ENCODE peak calls at places on chromosome 4, in seven cellular contexts. C is MV-4-11; W is NCI-H1092 treated with DMSO at 0.1 percent for 48 hours; J is A172; M is stimulated activated CD8-positive, alpha-beta memory T cell treated with anti-CD3 and anti-CD28 coated beads, Interleukin-7, amount 100 ng/mL, for 48 hours; R is activated naive CD4-positive, alpha-beta T cell; I is stimulated activated CD4-positive, alpha-beta T cell treated with anti-CD3 and anti-CD28 coated beads, Interleukin-12 subunit alpha, Interleukin-12 subunit beta, amount 100 ng/mL, for 4 hours. A is an unnamed sample.
A peak's percentile ranks its signal among the peaks of the same experiment; 100 is the strongest.

GRCh38 chr4:128700659-128701350 is 108.7 kb upstream of the JADE1 start:
- DNase-seq in J (no peak), W (no peak), C (no peak), R (no peak), I (no peak), M (no peak), A (no peak)

GRCh38 chr4:82797048-82797590 is 1.5 kb downstream of the SCD5 start:
- DNase-seq in J (no peak), W (peak; percentile 17), M (no peak), I (no peak), R (no peak), C (no peak), A (peak; percentile 68)

GRCh38 chr4:180057891-180058643 is 2185.1 kb upstream of the TENM3 start:
- DNase-seq in M (no peak), I (no peak), R (no peak), J (no peak), C (no peak), W (peak; percentile 10), A (peak; percentile 62)

GRCh38 chr4:140790765-140791164 is 34.6 kb upstream of the TBC1D9 start:
- DNase-seq in W (no peak), R (no peak), J (peak; percentile 10), M (no peak), C (peak; percentile 98), I (no peak), A (no peak)

GRCh38 chr4:153850525-153851280 is 61.8 kb upstream of the SFRP2 start:
- DNase-seq in R (no peak), I (no peak), W (no peak), J (no peak), C (no peak), M (no peak), A (no peak)

GRCh38 chr4:89283226-89283974 is 24.2 kb downstream of the GPRIN3 start:
- DNase-seq in I (no peak), J (peak; percentile 23), C (peak; percentile 25), R (no peak), W (no peak), M (no peak), A (no peak)

GRCh38 chr4:87150498-87151261 is 69.7 kb downstream of the KLHL8 start:
- DNase-seq in J (peak; percentile 67), M (no peak), C (peak; percentile 70), W (peak; percentile 60), I (peak; percentile 10), R (no peak), A (no peak)

GRCh38 chr4:185895351-185895750 is 83.4 kb upstream of the SORBS2 start:
- DNase-seq in R (no peak), C (no peak), M (no peak), W (no peak), J (no peak), I (no peak), A (no peak)

GRCh38 chr4:131426023-131426758 is 1722.9 kb upstream of the PCDH10 start:
- DNase-seq in C (peak; percentile 96), W (no peak), M (no peak), I (no peak), R (no peak), J (no peak), A (no peak)

GRCh38 chr4:107834241-107834856 is 9.6 kb downstream of the SGMS2 start:
- DNase-seq in C (no peak), I (no peak), J (no peak), M (no peak), R (no peak), W (no peak), A (no peak)

GRCh38 chr4:133594246-133595207 is 445.4 kb downstream of the PCDH10 start:
- DNase-seq in M (no peak), W (no peak), I (no peak), C (no peak), J (peak; percentile 54), R (no peak), A (no peak)

GRCh38 chr4:99648321-99648720 is 9.3 kb downstream of the C4orf54 start:
- DNase-seq in W (no peak), J (no peak), M (no peak), R (no peak), I (no peak), C (no peak), A (no peak)

GRCh38 chr4:2511645-2512131 is 24.8 kb upstream of the FAM193A start:
- DNase-seq in J (no peak), W (no peak), C (no peak), M (no peak), R (no peak), I (no peak), A (no peak)

GRCh38 chr4:125013891-125014290 is 300.9 kb upstream of the FAT4 start:
- DNase-seq in C (no peak), R (no peak), J (peak; percentile 50), M (no peak), W (no peak), I (no peak), A (peak; percentile 30)

GRCh38 chr4:185548587-185548986 is 13.3 kb upstream of the PDLIM3 start:
- DNase-seq in R (no peak), W (no peak), C (no peak), J (no peak), M (no peak), I (no peak), A (no peak)

GRCh38 chr4:20422398-20422797 is 170.7 kb downstream of the SLIT2 start:
- DNase-seq in I (peak; percentile 4), M (no peak), C (peak; percentile 30), R (no peak), J (peak; percentile 51), W (peak; percentile 71), A (peak; percentile 73)

GRCh38 chr4:24730256-24731001 is 64.9 kb upstream of the SOD3 start:
- DNase-seq in I (no peak), R (no peak), M (no peak), C (no peak), J (no peak), W (no peak), A (no peak)

GRCh38 chr4:93467484-93468155 is 360.9 kb upstream of the ATOH1 start:
- DNase-seq in J (no peak), R (no peak), W (no peak), C (no peak), I (no peak), M (no peak), A (no peak)

GRCh38 chr4:164428561-164428960 is 325.4 kb upstream of the SMIM31 start:
- DNase-seq in I (no peak), C (no peak), M (no peak), W (no peak), J (no peak), R (no peak), A (no peak)

GRCh38 chr4:74531952-74532794 is 87.2 kb downstream of the AREG start:
- DNase-seq in M (no peak), R (no peak), I (no peak), W (peak; percentile 23), C (peak; percentile 60), J (peak; percentile 58), A (peak; percentile 31)

GRCh38 chr4:15149842-15150592 is 147.7 kb downstream of the CPEB2 start:
- DNase-seq in C (peak; percentile 31), R (no peak), M (no peak), W (peak; percentile 72), I (no peak), J (peak; percentile 72), A (peak; percentile 82)

GRCh38 chr4:17578482-17578891 is 1.5 kb downstream of the LAP3 start:
- DNase-seq in M (no peak), C (peak; percentile 80), I (no peak), W (no peak), R (no peak), J (peak; percentile 13), A (no peak)

GRCh38 chr4:133152330-133152791 is 3.3 kb downstream of the PCDH10 start:
- DNase-seq in M (no peak), I (no peak), W (no peak), C (no peak), J (no peak), R (no peak), A (peak; percentile 49)

GRCh38 chr4:137213372-137214173 is 318.7 kb downstream of the PCDH18 start:
- DNase-seq in W (no peak), J (no peak), R (no peak), M (no peak), C (no peak), I (no peak), A (no peak)

GRCh38 chr4:7226464-7226863 is 34.1 kb downstream of the SORCS2 start:
- DNase-seq in W (no peak), J (no peak), R (no peak), M (no peak), C (no peak), I (no peak), A (no peak)

GRCh38 chr4:67020079-67020807 is 525.1 kb downstream of the CENPC start:
- DNase-seq in C (no peak), I (no peak), J (peak; percentile 24), M (no peak), W (no peak), R (no peak), A (no peak)

GRCh38 chr4:38605794-38606586 is 58.0 kb upstream of the KLF3 start:
- DNase-seq in J (no peak), I (no peak), M (no peak), W (peak; percentile 75), C (no peak), R (no peak), A (no peak)

GRCh38 chr4:8759987-8760386 is 111.7 kb downstream of the HMX1 start:
- DNase-seq in I (no peak), M (no peak), W (no peak), J (no peak), C (peak; percentile 12), R (no peak), A (no peak)

GRCh38 chr4:83255584-83255983 is 29.0 kb downstream of the COQ2 start:
- DNase-seq in M (no peak), J (peak; percentile 91), I (no peak), R (no peak), W (no peak), C (no peak), A (no peak)

GRCh38 chr4:39698424-39699009 is 581 bp downstream of the UBE2K start:
- DNase-seq in R (no peak), C (peak; percentile 25), W (peak; percentile 68), I (peak; percentile 45), M (no peak), J (peak; percentile 32), A (peak; percentile 61)

GRCh38 chr4:184802203-184803015 is 23.4 kb downstream of the ACSL1 start:
- DNase-seq in R (no peak), J (no peak), W (no peak), I (no peak), C (no peak), M (no peak), A (no peak)

GRCh38 chr4:22356996-22357596 is 158.8 kb downstream of the ADGRA3 start:
- DNase-seq in I (no peak), R (no peak), W (peak; percentile 83), C (peak; percentile 61), J (peak; percentile 40), M (no peak), A (no peak)

GRCh38 chr4:173056708-173057107 is 111.9 kb upstream of the GALNT7 start:
- DNase-seq in W (peak; percentile 87), J (no peak), R (no peak), C (no peak), M (no peak), I (no peak), A (no peak)

GRCh38 chr4:123390846-123391456 is 5.6 kb upstream of the SPRY1 start:
- DNase-seq in R (no peak), M (no peak), W (peak; percentile 48), J (no peak), C (peak; percentile 27), I (no peak), A (no peak)

GRCh38 chr4:14864365-14864762 is 137.9 kb upstream of the CPEB2 start:
- DNase-seq in R (no peak), I (no peak), W (no peak), C (peak; percentile 81), J (no peak), M (no peak), A (no peak)

GRCh38 chr4:149549911-149550310 is 265.7 kb downstream of the IQCM start:
- DNase-seq in I (no peak), J (peak; percentile 6), R (no peak), M (no peak), W (no peak), C (no peak), A (peak; percentile 62)

GRCh38 chr4:52711834-52712171 is 39.4 kb downstream of the ERVMER34-1 start:
- DNase-seq in W (peak; percentile 47), M (no peak), R (no peak), J (no peak), I (no peak), C (no peak), A (no peak)

GRCh38 chr4:119984998-119985397 is 81.7 kb downstream of the MAD2L1 start:
- DNase-seq in J (no peak), W (no peak), R (no peak), I (no peak), C (no peak), M (no peak), A (no peak)

A was measured in H9.